ENCODE peak calls at places on chromosome 11, in five cellular contexts. U is sigmoid colon, T is endothelial cell, W is breast epithelium, B is adrenal gland. Z is an unnamed sample.

GRCh38 chr11:62544521-62545436 is 1.8 kb downstream of the AHNAK start:
- DNase-seq in U (peak), T (no peak), W (no peak), B (no peak), Z (no peak)

GRCh38 chr11:64915366-64915887 is 1.6 kb downstream of the ATG2A start:
- DNase-seq in U (no peak), T (no peak), W (no peak), B (no peak), Z (no peak)

GRCh38 chr11:10348650-10349280 is 43.9 kb downstream of the ADM start:
- DNase-seq in U (no peak), T (no peak), W (no peak), B (no peak), Z (no peak)

GRCh38 chr11:70063555-70063954 is 14.6 kb upstream of the ANO1 start:
- DNase-seq in U (no peak), T (no peak), W (no peak), B (no peak), Z (no peak)

GRCh38 chr11:292211-293121 is 3.5 kb downstream of the PGGHG start:
- DNase-seq in U (peak), T (no peak), W (no peak), B (no peak), Z (peak)

GRCh38 chr11:1295086-1295485 is 14.3 kb downstream of the TOLLIP start:
- DNase-seq in U (peak), T (no peak), W (peak), B (no peak), Z (peak)

GRCh38 chr11:128697645-128698174 is 3.8 kb downstream of the FLI1 start:
- DNase-seq in U (no peak), T (no peak), W (no peak), B (no peak), Z (no peak)

GRCh38 chr11:46760429-46761128 is 41.6 kb downstream of the F2 start:
- DNase-seq in U (no peak), T (no peak), W (no peak), B (no peak), Z (no peak)

GRCh38 chr11:128026596-128026995 is 560.8 kb downstream of the ETS1 start:
- DNase-seq in U (no peak), T (no peak), W (no peak), B (peak), Z (no peak)

GRCh38 chr11:97856666-97857065 is 1164.1 kb upstream of the CNTN5 start:
- DNase-seq in U (no peak), T (no peak), W (no peak), B (no peak), Z (no peak)

GRCh38 chr11:130534525-130534924 is 86.1 kb downstream of the ADAMTS15 start:
- DNase-seq in U (no peak), T (no peak), W (no peak), B (no peak), Z (no peak)

GRCh38 chr11:122337241-122338176 is 221.5 kb upstream of the BLID start:
- DNase-seq in U (no peak), T (no peak), W (no peak), B (no peak), Z (no peak)

GRCh38 chr11:14953904-14954303 is 18.2 kb downstream of the CALCA start:
- DNase-seq in U (no peak), T (no peak), W (no peak), B (no peak), Z (no peak)

GRCh38 chr11:92764128-92764527 is 205.3 kb upstream of the MTNR1B start:
- DNase-seq in U (no peak), T (no peak), W (no peak), B (no peak), Z (no peak)

GRCh38 chr11:82960000-82960778 is 58.7 kb downstream of the DDIAS start:
- DNase-seq in U (no peak), T (no peak), W (no peak), B (no peak), Z (no peak)

GRCh38 chr11:35798423-35798822 is 135.8 kb downstream of the TRIM44 start:
- DNase-seq in U (no peak), T (no peak), W (no peak), B (no peak), Z (no peak)

GRCh38 chr11:117282956-117283355 is 8.2 kb upstream of the BACE1-AS start:
- DNase-seq in U (peak), T (no peak), W (no peak), B (no peak), Z (no peak)

GRCh38 chr11:26971961-26972360 is 22.0 kb upstream of the FIBIN start:
- DNase-seq in U (no peak), T (no peak), W (no peak), B (no peak), Z (no peak)

GRCh38 chr11:127017482-127017881 is 16.9 kb upstream of the KIRREL3 start:
- DNase-seq in U (no peak), T (peak), W (no peak), B (no peak), Z (peak)

GRCh38 chr11:62593434-62594044 is 2.2 kb upstream of the TUT1 start:
- DNase-seq in U (peak), T (peak), W (no peak), B (peak), Z (peak)

GRCh38 chr11:96055706-96056387 is 131.9 kb upstream of the MTMR2 start:
- DNase-seq in U (no peak), T (no peak), W (no peak), B (no peak), Z (no peak)

GRCh38 chr11:110433393-110434333 is 3.9 kb downstream of the FDX1 start:
- DNase-seq in U (no peak), T (no peak), W (no peak), B (no peak), Z (no peak)

GRCh38 chr11:611001-611996 is 4.5 kb downstream of the IRF7 start:
- DNase-seq in U (no peak), T (no peak), W (no peak), B (no peak), Z (no peak)

DNA sequence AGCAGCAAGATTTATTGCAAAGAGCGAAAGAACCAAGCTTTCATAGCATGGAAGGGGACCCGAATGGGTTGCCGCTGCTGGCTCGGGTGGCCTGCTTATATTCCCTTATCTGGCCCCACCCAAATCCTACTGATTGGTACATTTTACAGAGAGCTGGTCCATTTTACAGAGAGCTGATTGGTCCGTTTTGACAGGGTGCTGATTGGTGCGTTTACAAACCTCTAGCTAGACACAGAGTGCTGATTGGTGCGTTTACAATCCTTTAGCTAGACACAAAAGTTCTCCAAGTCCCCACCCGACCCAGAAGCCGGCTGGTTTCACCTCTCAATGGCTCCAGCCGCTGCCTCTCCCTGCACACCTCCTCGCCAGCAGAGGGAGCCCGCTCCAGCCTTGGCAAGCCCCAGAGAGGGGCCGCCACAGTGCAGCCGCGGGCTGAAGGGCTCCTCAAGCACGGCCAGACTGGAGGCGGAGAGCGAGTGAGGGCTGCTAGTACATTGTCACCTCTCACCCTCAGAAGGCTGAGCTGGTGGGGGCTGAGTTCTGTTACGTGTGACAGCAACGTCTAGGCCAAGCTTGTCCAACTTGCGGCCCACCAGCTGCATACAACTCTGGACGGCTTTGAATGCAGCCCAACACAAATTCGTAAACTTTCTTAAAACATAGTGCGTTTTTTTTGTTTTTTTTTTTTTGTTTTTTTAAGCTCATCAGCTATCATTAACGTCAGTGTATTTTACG is 8.7 kb downstream of the PTH start:
- DNase-seq in U (no peak), T (peak), W (no peak), B (peak), Z (peak)
- TF ChIP-seq CTCF in U (no peak), T (no peak), W (no peak), B (no peak), Z (no peak)

DNA sequence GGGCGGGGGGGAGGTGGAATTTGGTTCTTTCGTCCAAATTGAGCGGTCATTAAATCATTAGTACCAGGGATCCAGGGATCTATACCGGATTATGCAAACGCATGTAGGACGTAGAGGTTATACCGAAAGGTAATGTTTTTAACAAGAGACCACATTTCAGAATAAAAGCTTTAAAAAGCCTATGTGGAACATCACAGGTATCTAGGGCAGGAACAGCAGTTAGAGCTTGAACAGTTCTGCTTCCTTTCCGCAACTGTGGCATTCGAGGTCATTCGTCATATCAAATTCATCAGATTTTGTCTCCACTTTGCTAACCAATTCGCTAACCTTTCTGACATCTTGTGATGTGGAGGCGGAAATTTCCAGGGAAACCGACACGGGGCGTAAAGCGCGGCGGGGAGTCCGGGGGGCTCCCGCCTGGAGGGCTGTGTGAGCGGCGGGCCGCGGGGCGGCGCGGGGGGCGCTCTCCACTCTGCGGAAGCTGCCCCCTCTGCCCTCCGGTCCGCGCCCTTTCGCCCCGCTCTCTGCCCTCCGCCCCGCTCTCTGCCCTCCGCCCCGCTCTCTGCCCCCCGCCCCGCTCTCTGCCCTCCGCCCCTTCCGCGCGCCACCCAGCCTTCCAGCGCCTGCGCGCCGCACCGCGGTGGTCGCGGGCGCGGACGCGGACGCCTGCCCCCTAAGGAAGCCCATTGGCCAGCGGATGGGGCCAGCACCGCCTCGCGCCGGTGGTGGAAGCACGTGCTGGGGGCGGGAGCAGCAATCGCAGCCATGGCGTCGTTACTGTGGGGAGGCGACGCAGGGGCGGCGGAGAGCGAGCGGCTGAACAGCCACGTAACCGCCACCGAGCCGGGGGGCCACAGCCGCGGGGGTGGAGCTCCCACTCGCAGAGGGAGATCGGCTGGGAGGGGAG is at the start of gene DDX25:
- DNase-seq in U (no peak), T (peak), W (no peak), B (no peak), Z (peak)
- TF ChIP-seq CTCF in U (no peak), T (no peak), W (no peak), B (no peak), Z (no peak)

GRCh38 chr11:37657645-37658044 is 1059.6 kb upstream of the RAG2 start:
- DNase-seq in U (no peak), T (no peak), W (no peak), B (no peak), Z (no peak)
- TF ChIP-seq CTCF in U (no peak), T (peak), W (peak), B (no peak), Z (peak)

DNA sequence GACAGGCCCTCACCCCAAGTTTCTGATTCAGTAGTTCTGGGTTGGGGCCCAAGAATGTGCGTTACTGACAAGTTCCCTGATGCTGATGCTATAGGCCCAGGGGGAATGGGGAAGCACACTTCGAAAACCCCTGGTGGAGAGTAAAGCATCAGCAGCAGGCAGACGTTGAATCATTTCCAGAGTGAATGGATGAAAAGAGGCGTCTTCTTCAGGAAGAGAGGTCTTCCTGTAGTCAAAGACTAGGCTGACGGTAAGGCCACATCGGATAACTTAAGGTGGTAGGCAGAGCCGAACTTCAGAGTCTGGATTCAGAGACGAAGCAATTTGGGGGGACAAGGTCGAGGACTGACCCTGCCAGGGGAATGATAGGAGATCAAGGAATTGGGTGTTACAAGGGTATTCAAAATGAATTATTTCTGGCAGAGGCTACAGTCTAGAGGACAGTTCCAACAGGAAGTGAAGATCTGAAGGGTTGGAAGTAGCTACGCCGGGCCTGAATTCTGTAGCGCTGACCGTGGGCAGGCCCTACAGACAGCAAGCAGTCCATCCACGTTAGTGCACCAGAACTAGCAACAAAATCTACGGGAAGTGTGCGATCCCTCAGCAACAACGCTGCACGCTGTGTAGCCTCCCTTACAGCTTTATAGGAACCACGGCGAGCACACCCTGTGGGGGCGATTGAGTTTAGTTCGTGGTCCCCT is 862 bp upstream of the CENATAC start:
- DNase-seq in U (no peak), T (peak), W (no peak), B (no peak), Z (no peak)
- TF ChIP-seq CTCF in U (no peak), T (peak), W (no peak), B (no peak), Z (peak)

GRCh38 chr11:69041516-69041915 is 7.2 kb upstream of the TPCN2 start:
- DNase-seq in U (no peak), T (no peak), W (no peak), B (no peak), Z (no peak)

GRCh38 chr11:69040051-69040450 is 8.7 kb upstream of the TPCN2 start:
- DNase-seq in U (no peak), T (no peak), W (no peak), B (no peak), Z (no peak)

GRCh38 chr11:69048056-69048717 is 545 bp upstream of the TPCN2 start:
- DNase-seq in U (no peak), T (no peak), W (no peak), B (no peak), Z (no peak)

GRCh38 chr11:69040581-69041260 is 8.0 kb upstream of the TPCN2 start:
- DNase-seq in U (no peak), T (no peak), W (no peak), B (no peak), Z (no peak)

GRCh38 chr11:69044111-69045013 is 4.4 kb upstream of the TPCN2 start:
- DNase-seq in U (peak), T (peak), W (peak), B (peak), Z (no peak)
- TF ChIP-seq CTCF in U (peak), T (no peak), W (no peak), B (peak), Z (no peak)

GRCh38 chr11:72048718-72049460 is 31.5 kb downstream of the NUMA1 start:
- DNase-seq in U (no peak), T (no peak), W (no peak), B (peak), Z (no peak)
- TF ChIP-seq CTCF in U (no peak), T (no peak), W (no peak), B (no peak), Z (no peak)

GRCh38 chr11:44094260-44094868 is 1.1 kb upstream of the EXT2 start:
- DNase-seq in U (peak), T (peak), W (peak), B (peak), Z (peak)
- TF ChIP-seq CTCF in U (peak), T (peak), W (peak), B (peak), Z (peak)

GRCh38 chr11:78080084-78080817 is 589 bp upstream of the NDUFC2 start:
- DNase-seq in U (no peak), T (no peak), W (peak), B (no peak), Z (no peak)
- TF ChIP-seq CTCF in U (no peak), T (no peak), W (no peak), B (peak), Z (no peak)

GRCh38 chr11:71425409-71425808 is 22.8 kb downstream of the DHCR7 start:
- DNase-seq in U (no peak), T (no peak), W (no peak), B (no peak), Z (no peak)
- TF ChIP-seq CTCF in U (no peak), T (peak), W (no peak), B (no peak), Z (peak)

GRCh38 chr11:134074346-134074745 is 5.5 kb downstream of the JAM3 start:
- DNase-seq in U (no peak), T (no peak), W (no peak), B (no peak), Z (no peak)

GRCh38 chr11:134069996-134070845 is 1.3 kb downstream of the JAM3 start:
- DNase-seq in U (no peak), T (no peak), W (no peak), B (no peak), Z (no peak)

GRCh38 chr11:134071766-134072403 is 3.0 kb downstream of the JAM3 start:
- DNase-seq in U (no peak), T (no peak), W (no peak), B (no peak), Z (no peak)

GRCh38 chr11:134071306-134071705 is 2.4 kb downstream of the JAM3 start:
- DNase-seq in U (no peak), T (no peak), W (no peak), B (no peak), Z (no peak)

GRCh38 chr11:134074766-134075165 is 5.9 kb downstream of the JAM3 start:
- DNase-seq in U (no peak), T (no peak), W (no peak), B (no peak), Z (no peak)
- TF ChIP-seq CTCF in U (no peak), T (no peak), W (no peak), B (no peak), Z (no peak)